ENCODE peak calls at places on chromosomes 6 and 20, in eight cellular contexts. Z is HS-27A; H is 8988T; D is CD8-positive, alpha-beta T cell; W is RPMI7951; G is germinal center; V is cardiac muscle cell; P is NAMALWA. B is an unnamed sample.

GRCh38 chr20:60424267-60424904 is 466.2 kb downstream of the CDH26 start:
- DNase-seq in Z (no peak), H (no peak), D (no peak), W (no peak), G (no peak), V (no peak), P (no peak), B (no peak)

GRCh38 chr6:144131248-144131709 is 19.0 kb upstream of the STX11 start:
- DNase-seq in Z (peak; percentile 79), H (no peak), D (no peak), W (peak; percentile 14), G (no peak), V (no peak), P (no peak), B (no peak)

GRCh38 chr20:44011251-44011940 is 96.7 kb downstream of the TOX2 start:
- DNase-seq in Z (no peak), H (no peak), D (no peak), W (no peak), G (no peak), V (no peak), P (no peak), B (no peak)

GRCh38 chr20:24785141-24785924 is 163.7 kb upstream of the CST7 start:
- DNase-seq in Z (peak; percentile 67), H (no peak), D (no peak), W (peak; percentile 89), G (no peak), V (no peak), P (no peak), B (no peak)

GRCh38 chr6:41747256-41748101 is at the start of gene PGC:
- DNase-seq in Z (no peak), H (no peak), D (no peak), W (no peak), G (no peak), V (no peak), P (no peak), B (no peak)

GRCh38 chr20:841568-842546 is 8.3 kb downstream of the FAM110A start:
- DNase-seq in Z (no peak), H (no peak), D (no peak), W (no peak), G (no peak), V (peak; percentile 74), P (no peak), B (no peak)

GRCh38 chr6:168208854-168209253 is 110.7 kb downstream of the DACT2 start:
- DNase-seq in Z (no peak), H (no peak), D (no peak), W (no peak), G (no peak), V (peak; percentile 32), P (no peak), B (no peak)

GRCh38 chr6:129609635-129610034 is 100.3 kb downstream of the ARHGAP18 start:
- DNase-seq in Z (no peak), H (no peak), D (no peak), W (no peak), G (no peak), V (no peak), P (no peak), B (no peak)

GRCh38 chr20:61476956-61477355 is 224.9 kb downstream of the CDH4 start:
- DNase-seq in Z (no peak), H (no peak), D (no peak), W (no peak), G (no peak), V (no peak), P (no peak), B (no peak)

GRCh38 chr20:50478162-50479036 is 31.8 kb upstream of the PTPN1 start:
- DNase-seq in Z (no peak), H (peak; percentile 55), D (peak; percentile 77), W (peak; percentile 82), G (peak; percentile 70), V (peak; percentile 54), P (peak; percentile 91), B (no peak)

GRCh38 chr6:11366183-11366933 is 133.9 kb upstream of the NEDD9 start:
- DNase-seq in Z (no peak), H (no peak), D (peak; percentile 45), W (no peak), G (peak; percentile 24), V (no peak), P (peak; percentile 45), B (no peak)

GRCh38 chr6:132298344-132298949 is 102.8 kb downstream of the MOXD1 start:
- DNase-seq in Z (peak; percentile 15), H (no peak), D (peak; percentile 24), W (peak; percentile 48), G (peak; percentile 29), V (peak; percentile 69), P (peak; percentile 79), B (peak; percentile 58)

GRCh38 chr6:149065658-149066556 is 251.6 kb upstream of the TAB2 start:
- DNase-seq in Z (no peak), H (no peak), D (peak; percentile 70), W (no peak), G (peak; percentile 72), V (no peak), P (peak; percentile 41), B (peak; percentile 57)